ENCODE peak calls at places on chromosomes 1 and 21, in seven cellular contexts. One of them, this sample, is unnamed.

GRCh38 chr1:7250826-7251800 is 465.9 kb downstream of the CAMTA1 start:
- DNase-seq in tibial nerve: no peak
- DNase-seq in Panc1: no peak
- DNase-seq in heart left ventricle: no peak
- DNase-seq in adrenal gland: no peak
- DNase-seq in SK-N-SH: no peak
- DNase-seq in coronary artery: no peak
- DNase-seq in this sample: no peak

GRCh38 chr1:87539147-87539546 is 210.5 kb downstream of the LMO4 start:
- DNase-seq in tibial nerve: no peak
- DNase-seq in Panc1: no peak
- DNase-seq in heart left ventricle: no peak
- DNase-seq in adrenal gland: no peak
- DNase-seq in SK-N-SH: no peak
- DNase-seq in coronary artery: no peak
- DNase-seq in this sample: no peak

GRCh38 chr21:17476006-17476405 is 36.8 kb upstream of the CXADR start:
- DNase-seq in tibial nerve: no peak
- DNase-seq in Panc1: no peak
- DNase-seq in heart left ventricle: no peak
- DNase-seq in adrenal gland: peak
- DNase-seq in SK-N-SH: no peak
- DNase-seq in coronary artery: no peak
- DNase-seq in this sample: no peak

GRCh38 chr1:211229365-211229759 is 29.8 kb upstream of the RCOR3 start:
- DNase-seq in tibial nerve: no peak
- DNase-seq in Panc1: no peak
- DNase-seq in heart left ventricle: no peak
- DNase-seq in adrenal gland: no peak
- DNase-seq in SK-N-SH: no peak
- DNase-seq in coronary artery: no peak
- DNase-seq in this sample: no peak

GRCh38 chr1:90391116-90391515 is 326.0 kb downstream of the BARHL2 start:
- DNase-seq in tibial nerve: no peak
- DNase-seq in Panc1: no peak
- DNase-seq in heart left ventricle: no peak
- DNase-seq in adrenal gland: no peak
- DNase-seq in SK-N-SH: no peak
- DNase-seq in coronary artery: no peak
- DNase-seq in this sample: no peak

GRCh38 chr1:168360151-168360550 is 79.5 kb downstream of the TBX19 start:
- DNase-seq in tibial nerve: no peak
- DNase-seq in Panc1: no peak
- DNase-seq in heart left ventricle: no peak
- DNase-seq in adrenal gland: no peak
- DNase-seq in SK-N-SH: no peak
- DNase-seq in coronary artery: no peak
- DNase-seq in this sample: no peak

GRCh38 chr21:45600248-45600647 is 43.3 kb upstream of the PCBP3 start:
- DNase-seq in tibial nerve: no peak
- DNase-seq in Panc1: no peak
- DNase-seq in heart left ventricle: no peak
- DNase-seq in adrenal gland: no peak
- DNase-seq in SK-N-SH: no peak
- DNase-seq in coronary artery: no peak
- DNase-seq in this sample: no peak

GRCh38 chr1:36484099-36484498 is 1.4 kb upstream of the CSF3R start:
- DNase-seq in tibial nerve: no peak
- DNase-seq in Panc1: no peak
- DNase-seq in heart left ventricle: no peak
- DNase-seq in adrenal gland: no peak
- DNase-seq in SK-N-SH: no peak
- DNase-seq in coronary artery: no peak
- DNase-seq in this sample: no peak

GRCh38 chr21:26041441-26042180 is 129.0 kb downstream of the APP start:
- DNase-seq in tibial nerve: no peak
- DNase-seq in Panc1: no peak
- DNase-seq in heart left ventricle: no peak
- DNase-seq in adrenal gland: peak
- DNase-seq in SK-N-SH: peak
- DNase-seq in coronary artery: no peak
- DNase-seq in this sample: no peak

GRCh38 chr1:4119516-4120220 is 219.6 kb upstream of the C1orf174 start:
- DNase-seq in tibial nerve: no peak
- DNase-seq in Panc1: no peak
- DNase-seq in heart left ventricle: no peak
- DNase-seq in adrenal gland: no peak
- DNase-seq in SK-N-SH: no peak
- DNase-seq in coronary artery: no peak
- DNase-seq in this sample: no peak

GRCh38 chr1:61301824-61302652 is 219.7 kb downstream of the NFIA start:
- DNase-seq in tibial nerve: no peak
- DNase-seq in Panc1: no peak
- DNase-seq in heart left ventricle: no peak
- DNase-seq in adrenal gland: no peak
- DNase-seq in SK-N-SH: no peak
- DNase-seq in coronary artery: no peak
- DNase-seq in this sample: no peak

GRCh38 chr1:186722711-186723309 is 42.6 kb upstream of the PTGS2 start:
- DNase-seq in tibial nerve: no peak
- DNase-seq in Panc1: no peak
- DNase-seq in heart left ventricle: no peak
- DNase-seq in adrenal gland: no peak
- DNase-seq in SK-N-SH: peak
- DNase-seq in coronary artery: no peak
- DNase-seq in this sample: no peak

GRCh38 chr1:166947398-166948043 is 27.8 kb downstream of the ILDR2 start:
- DNase-seq in tibial nerve: peak
- DNase-seq in Panc1: no peak
- DNase-seq in heart left ventricle: peak
- DNase-seq in adrenal gland: peak
- DNase-seq in SK-N-SH: peak
- DNase-seq in coronary artery: no peak
- DNase-seq in this sample: no peak

GRCh38 chr1:8462298-8462946 is 144.5 kb downstream of the SLC45A1 start:
- DNase-seq in tibial nerve: no peak
- DNase-seq in Panc1: no peak
- DNase-seq in heart left ventricle: no peak
- DNase-seq in adrenal gland: no peak
- DNase-seq in SK-N-SH: no peak
- DNase-seq in coronary artery: no peak
- DNase-seq in this sample: no peak

GRCh38 chr21:41970099-41970391 is 16.2 kb upstream of the C2CD2 start:
- DNase-seq in tibial nerve: no peak
- DNase-seq in Panc1: no peak
- DNase-seq in heart left ventricle: no peak
- DNase-seq in adrenal gland: no peak
- DNase-seq in SK-N-SH: no peak
- DNase-seq in coronary artery: no peak
- DNase-seq in this sample: no peak

GRCh38 chr1:232421143-232421796 is 208.7 kb downstream of the SIPA1L2 start:
- DNase-seq in tibial nerve: no peak
- DNase-seq in Panc1: no peak
- DNase-seq in heart left ventricle: no peak
- DNase-seq in adrenal gland: no peak
- DNase-seq in SK-N-SH: no peak
- DNase-seq in coronary artery: no peak
- DNase-seq in this sample: no peak

GRCh38 chr21:38741976-38742309 is 63.8 kb upstream of the ETS2 start:
- DNase-seq in tibial nerve: no peak
- DNase-seq in Panc1: no peak
- DNase-seq in heart left ventricle: no peak
- DNase-seq in adrenal gland: no peak
- DNase-seq in SK-N-SH: no peak
- DNase-seq in coronary artery: no peak
- DNase-seq in this sample: no peak
- H3K27ac ChIP-seq in tibial nerve: no peak
- H3K27ac ChIP-seq in Panc1: no peak
- H3K27ac ChIP-seq in heart left ventricle: no peak
- H3K27ac ChIP-seq in adrenal gland: no peak
- H3K27ac ChIP-seq in SK-N-SH: no peak
- H3K27ac ChIP-seq in coronary artery: no peak
- H3K27ac ChIP-seq in this sample: no peak

DNA sequence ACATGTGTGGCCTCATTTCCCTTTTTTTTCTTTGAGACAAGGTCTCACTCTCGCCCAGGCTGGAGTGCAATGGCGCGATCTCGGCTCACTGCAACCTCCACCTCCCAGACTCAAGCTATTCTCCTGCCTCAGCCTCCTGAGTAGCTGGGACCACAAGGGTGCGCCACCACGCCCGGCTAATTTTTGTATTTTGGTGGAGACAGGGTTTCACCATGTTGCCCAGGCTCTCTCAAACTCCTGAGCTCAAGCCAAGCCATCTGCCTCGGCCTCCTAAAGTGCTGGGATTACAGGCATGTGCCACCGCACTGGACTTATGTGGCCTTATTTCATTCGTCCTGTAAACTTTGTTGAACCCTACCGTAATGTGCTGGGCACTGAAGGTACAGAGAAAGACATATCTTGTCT is 569 bp upstream of the WARS2 start:
- DNase-seq in tibial nerve: peak
- DNase-seq in Panc1: no peak
- DNase-seq in heart left ventricle: peak
- DNase-seq in adrenal gland: peak
- DNase-seq in SK-N-SH: no peak
- DNase-seq in coronary artery: peak
- DNase-seq in this sample: peak
- TF ChIP-seq CTCF in tibial nerve: no peak
- TF ChIP-seq CTCF in Panc1: peak
- TF ChIP-seq CTCF in heart left ventricle: no peak
- TF ChIP-seq CTCF in adrenal gland: no peak
- TF ChIP-seq CTCF in SK-N-SH: peak
- TF ChIP-seq CTCF in coronary artery: no peak
- TF ChIP-seq CTCF in this sample: no peak

DNA sequence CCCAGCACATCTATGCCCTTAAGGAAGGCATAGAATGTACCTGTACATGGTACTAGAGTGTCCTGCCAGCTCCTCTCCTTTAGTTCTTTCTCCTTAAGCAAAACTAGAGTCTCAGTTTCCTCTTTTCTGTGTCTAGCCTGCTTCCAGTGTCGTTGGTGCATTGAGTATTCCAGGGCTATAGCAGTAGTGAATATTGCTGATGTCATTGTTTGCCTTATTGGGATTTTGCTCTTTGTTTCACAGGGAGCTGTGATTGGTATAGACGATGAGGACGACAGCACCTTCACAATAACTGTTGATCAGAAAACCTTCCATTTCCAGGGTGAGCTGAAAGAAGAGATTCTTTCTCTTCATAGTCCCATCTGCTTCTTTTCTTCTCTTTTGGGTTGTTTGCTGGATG is 52.3 kb downstream of the OSBPL9 start:
- DNase-seq in tibial nerve: no peak
- DNase-seq in Panc1: no peak
- DNase-seq in heart left ventricle: no peak
- DNase-seq in adrenal gland: no peak
- DNase-seq in SK-N-SH: no peak
- DNase-seq in coronary artery: no peak
- DNase-seq in this sample: no peak
- H3K27ac ChIP-seq in tibial nerve: no peak
- H3K27ac ChIP-seq in Panc1: no peak
- H3K27ac ChIP-seq in heart left ventricle: no peak
- H3K27ac ChIP-seq in adrenal gland: no peak
- H3K27ac ChIP-seq in SK-N-SH: peak
- H3K27ac ChIP-seq in coronary artery: no peak
- H3K27ac ChIP-seq in this sample: no peak

GRCh38 chr1:248404024-248404423 is 1.2 kb downstream of the OR2T1 start:
- DNase-seq in tibial nerve: no peak
- DNase-seq in Panc1: peak
- DNase-seq in heart left ventricle: no peak
- DNase-seq in adrenal gland: no peak
- DNase-seq in SK-N-SH: no peak
- DNase-seq in coronary artery: no peak
- DNase-seq in this sample: no peak
- TF ChIP-seq CTCF in tibial nerve: no peak
- TF ChIP-seq CTCF in Panc1: no peak
- TF ChIP-seq CTCF in heart left ventricle: no peak
- TF ChIP-seq CTCF in adrenal gland: no peak
- TF ChIP-seq CTCF in SK-N-SH: no peak
- TF ChIP-seq CTCF in coronary artery: no peak
- TF ChIP-seq CTCF in this sample: no peak

GRCh38 chr1:43052322-43052721 is 93.7 kb upstream of the SLC2A1 start:
- DNase-seq in tibial nerve: no peak
- DNase-seq in Panc1: no peak
- DNase-seq in heart left ventricle: no peak
- DNase-seq in adrenal gland: no peak
- DNase-seq in SK-N-SH: no peak
- DNase-seq in coronary artery: no peak
- DNase-seq in this sample: no peak

GRCh38 chr1:43048601-43049011 is 89.9 kb upstream of the SLC2A1 start:
- DNase-seq in tibial nerve: no peak
- DNase-seq in Panc1: no peak
- DNase-seq in heart left ventricle: no peak
- DNase-seq in adrenal gland: peak
- DNase-seq in SK-N-SH: no peak
- DNase-seq in coronary artery: no peak
- DNase-seq in this sample: no peak

GRCh38 chr1:43053040-43053439 is 94.4 kb upstream of the SLC2A1 start:
- DNase-seq in tibial nerve: no peak
- DNase-seq in Panc1: no peak
- DNase-seq in heart left ventricle: no peak
- DNase-seq in adrenal gland: no peak
- DNase-seq in SK-N-SH: no peak
- DNase-seq in coronary artery: no peak
- DNase-seq in this sample: no peak

GRCh38 chr1:43047135-43047534 is 88.5 kb upstream of the SLC2A1 start:
- DNase-seq in tibial nerve: no peak
- DNase-seq in Panc1: no peak
- DNase-seq in heart left ventricle: no peak
- DNase-seq in adrenal gland: no peak
- DNase-seq in SK-N-SH: no peak
- DNase-seq in coronary artery: no peak
- DNase-seq in this sample: no peak

DNA sequence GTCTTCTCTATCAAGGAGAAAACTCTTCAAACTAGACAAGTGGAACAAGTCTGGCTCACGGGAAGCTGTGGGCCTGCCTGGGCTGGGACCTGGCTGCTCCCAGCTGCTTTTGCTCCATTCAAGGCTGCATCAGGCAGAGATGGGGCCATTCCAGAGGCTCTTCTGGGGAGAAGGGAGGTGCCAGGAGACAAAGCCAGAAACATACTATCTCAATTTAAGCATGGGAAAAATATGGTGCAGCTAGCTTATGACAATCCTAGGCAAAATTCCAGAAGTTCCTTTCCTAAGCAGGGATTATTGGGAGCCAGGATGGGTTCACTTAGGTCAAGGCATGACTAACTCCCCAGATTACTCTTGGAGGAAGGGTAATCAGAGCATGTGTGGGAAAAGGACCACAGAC is 90.8 kb upstream of the SLC2A1 start:
- DNase-seq in tibial nerve: no peak
- DNase-seq in Panc1: no peak
- DNase-seq in heart left ventricle: no peak
- DNase-seq in adrenal gland: no peak
- DNase-seq in SK-N-SH: no peak
- DNase-seq in coronary artery: no peak
- DNase-seq in this sample: no peak
- H3K27ac ChIP-seq in tibial nerve: no peak
- H3K27ac ChIP-seq in Panc1: no peak
- H3K27ac ChIP-seq in heart left ventricle: no peak
- H3K27ac ChIP-seq in adrenal gland: no peak
- H3K27ac ChIP-seq in SK-N-SH: no peak
- H3K27ac ChIP-seq in coronary artery: no peak
- H3K27ac ChIP-seq in this sample: no peak

GRCh38 chr1:86356247-86356646 is 39.9 kb downstream of the ODF2L start:
- DNase-seq in tibial nerve: no peak
- DNase-seq in Panc1: no peak
- DNase-seq in heart left ventricle: no peak
- DNase-seq in adrenal gland: no peak
- DNase-seq in SK-N-SH: no peak
- DNase-seq in coronary artery: no peak
- DNase-seq in this sample: no peak
- TF ChIP-seq CTCF in tibial nerve: no peak
- TF ChIP-seq CTCF in Panc1: peak
- TF ChIP-seq CTCF in heart left ventricle: no peak
- TF ChIP-seq CTCF in adrenal gland: no peak
- TF ChIP-seq CTCF in SK-N-SH: peak
- TF ChIP-seq CTCF in coronary artery: no peak
- TF ChIP-seq CTCF in this sample: no peak